ENCODE peak calls at places on chromosomes 13 and 19, in seven cellular contexts. One of them, this sample, is unnamed.

GRCh38 chr13:50592412-50593145 is 250.9 kb downstream of the DLEU7 start:
- DNase-seq in HCT116: no peak
- DNase-seq in K562: no peak
- DNase-seq in esophagus muscularis mucosa: no peak
- DNase-seq in prostate gland: no peak
- DNase-seq in breast epithelium: no peak
- DNase-seq in stomach: no peak
- DNase-seq in this sample: no peak

GRCh38 chr19:2059422-2060201 is 8.6 kb upstream of the MKNK2 start:
- DNase-seq in HCT116: peak; percentile 83
- DNase-seq in breast epithelium: peak; percentile 79
- DNase-seq in prostate gland: peak; percentile 66
- DNase-seq in K562: peak; percentile 89
- DNase-seq in stomach: peak; percentile 92
- DNase-seq in esophagus muscularis mucosa: no peak
- DNase-seq in this sample: peak; percentile 89

GRCh38 chr13:50829896-50830295 is 13.6 kb downstream of the DLEU7 start:
- DNase-seq in prostate gland: no peak
- DNase-seq in breast epithelium: no peak
- DNase-seq in stomach: no peak
- DNase-seq in esophagus muscularis mucosa: no peak
- DNase-seq in HCT116: no peak
- DNase-seq in K562: no peak
- DNase-seq in this sample: no peak

GRCh38 chr13:25963681-25964080 is 88.1 kb downstream of the SHISA2 start:
- DNase-seq in breast epithelium: no peak
- DNase-seq in esophagus muscularis mucosa: no peak
- DNase-seq in HCT116: no peak
- DNase-seq in prostate gland: no peak
- DNase-seq in K562: no peak
- DNase-seq in stomach: no peak
- DNase-seq in this sample: no peak

GRCh38 chr13:90565985-90566713 is 781.3 kb upstream of the MIR17HG start:
- DNase-seq in breast epithelium: no peak
- DNase-seq in prostate gland: no peak
- DNase-seq in esophagus muscularis mucosa: no peak
- DNase-seq in K562: no peak
- DNase-seq in stomach: no peak
- DNase-seq in HCT116: no peak
- DNase-seq in this sample: no peak

GRCh38 chr19:8361921-8362793 is 1.8 kb upstream of the ANGPTL4 start:
- DNase-seq in K562: no peak
- DNase-seq in prostate gland: peak; percentile 98
- DNase-seq in esophagus muscularis mucosa: peak; percentile 98
- DNase-seq in breast epithelium: peak; percentile 97
- DNase-seq in stomach: peak; percentile 98
- DNase-seq in HCT116: peak; percentile 95
- DNase-seq in this sample: peak; percentile 99

GRCh38 chr13:41317243-41317642 is 6.2 kb downstream of the NAA16 start:
- DNase-seq in esophagus muscularis mucosa: no peak
- DNase-seq in breast epithelium: no peak
- DNase-seq in HCT116: no peak
- DNase-seq in K562: no peak
- DNase-seq in stomach: no peak
- DNase-seq in prostate gland: no peak
- DNase-seq in this sample: no peak

GRCh38 chr13:85497652-85498051 is 301.6 kb downstream of the SLITRK6 start:
- DNase-seq in breast epithelium: no peak
- DNase-seq in stomach: no peak
- DNase-seq in K562: no peak
- DNase-seq in HCT116: no peak
- DNase-seq in esophagus muscularis mucosa: no peak
- DNase-seq in prostate gland: no peak
- DNase-seq in this sample: no peak

GRCh38 chr19:50371914-50372475 is 4.3 kb upstream of the NR1H2 start:
- DNase-seq in HCT116: no peak
- DNase-seq in stomach: no peak
- DNase-seq in K562: no peak
- DNase-seq in prostate gland: no peak
- DNase-seq in breast epithelium: no peak
- DNase-seq in esophagus muscularis mucosa: no peak
- DNase-seq in this sample: no peak

GRCh38 chr13:51370811-51371210 is 31.3 kb downstream of the SERPINE3 start:
- DNase-seq in HCT116: no peak
- DNase-seq in stomach: no peak
- DNase-seq in K562: no peak
- DNase-seq in esophagus muscularis mucosa: no peak
- DNase-seq in breast epithelium: no peak
- DNase-seq in prostate gland: no peak
- DNase-seq in this sample: no peak

GRCh38 chr13:32225494-32225931 is 89.7 kb downstream of the ZAR1L start:
- DNase-seq in esophagus muscularis mucosa: peak; percentile 62
- DNase-seq in HCT116: no peak
- DNase-seq in breast epithelium: no peak
- DNase-seq in stomach: no peak
- DNase-seq in K562: no peak
- DNase-seq in prostate gland: no peak
- DNase-seq in this sample: no peak

GRCh38 chr13:28548468-28548867 is 53.5 kb upstream of the FLT1 start:
- DNase-seq in stomach: no peak
- DNase-seq in breast epithelium: no peak
- DNase-seq in HCT116: no peak
- DNase-seq in prostate gland: no peak
- DNase-seq in K562: no peak
- DNase-seq in esophagus muscularis mucosa: no peak
- DNase-seq in this sample: no peak

GRCh38 chr13:105202384-105202783 is 1333.1 kb downstream of the EFNB2 start:
- DNase-seq in K562: no peak
- DNase-seq in HCT116: peak; percentile 19
- DNase-seq in esophagus muscularis mucosa: no peak
- DNase-seq in stomach: no peak
- DNase-seq in prostate gland: no peak
- DNase-seq in breast epithelium: no peak
- DNase-seq in this sample: no peak

GRCh38 chr13:111488466-111489132 is 168.2 kb downstream of the TEX29 start:
- DNase-seq in HCT116: no peak
- DNase-seq in esophagus muscularis mucosa: no peak
- DNase-seq in K562: no peak
- DNase-seq in breast epithelium: peak; percentile 47
- DNase-seq in stomach: no peak
- DNase-seq in prostate gland: no peak
- DNase-seq in this sample: no peak

GRCh38 chr13:45231722-45232121 is 30.9 kb upstream of the KCTD4 start:
- DNase-seq in prostate gland: no peak
- DNase-seq in HCT116: no peak
- DNase-seq in esophagus muscularis mucosa: no peak
- DNase-seq in K562: no peak
- DNase-seq in breast epithelium: no peak
- DNase-seq in stomach: no peak
- DNase-seq in this sample: no peak

GRCh38 chr19:22733691-22734090 is 50.3 kb downstream of the ZNF99 start:
- DNase-seq in prostate gland: no peak
- DNase-seq in K562: no peak
- DNase-seq in esophagus muscularis mucosa: peak; percentile 83
- DNase-seq in stomach: no peak
- DNase-seq in HCT116: no peak
- DNase-seq in breast epithelium: no peak
- DNase-seq in this sample: no peak

GRCh38 chr13:96994030-96994848 is at the start of gene OXGR1:
- DNase-seq in esophagus muscularis mucosa: no peak
- DNase-seq in HCT116: no peak
- DNase-seq in K562: peak; percentile 4
- DNase-seq in breast epithelium: no peak
- DNase-seq in stomach: no peak
- DNase-seq in prostate gland: no peak
- DNase-seq in this sample: no peak

GRCh38 chr13:75236774-75237173 is 245.2 kb downstream of the TBC1D4 start:
- DNase-seq in K562: no peak
- DNase-seq in esophagus muscularis mucosa: no peak
- DNase-seq in breast epithelium: no peak
- DNase-seq in stomach: no peak
- DNase-seq in prostate gland: no peak
- DNase-seq in HCT116: no peak
- DNase-seq in this sample: no peak

GRCh38 chr13:32019612-32020233 is 11.9 kb upstream of the FRY start:
- DNase-seq in prostate gland: peak; percentile 10
- DNase-seq in breast epithelium: no peak
- DNase-seq in stomach: no peak
- DNase-seq in esophagus muscularis mucosa: no peak
- DNase-seq in K562: peak; percentile 28
- DNase-seq in HCT116: peak; percentile 37
- DNase-seq in this sample: no peak

GRCh38 chr19:9295411-9295849 is 14.2 kb downstream of the ZNF699 start:
- DNase-seq in K562: no peak
- DNase-seq in HCT116: no peak
- DNase-seq in breast epithelium: no peak
- DNase-seq in esophagus muscularis mucosa: no peak
- DNase-seq in stomach: no peak
- DNase-seq in prostate gland: no peak
- DNase-seq in this sample: no peak

GRCh38 chr19:34124828-34125227 is 47.5 kb upstream of the LSM14A start:
- DNase-seq in HCT116: no peak
- DNase-seq in prostate gland: no peak
- DNase-seq in stomach: no peak
- DNase-seq in esophagus muscularis mucosa: no peak
- DNase-seq in K562: no peak
- DNase-seq in breast epithelium: no peak
- DNase-seq in this sample: no peak

GRCh38 chr13:114019367-114019766 is 45.5 kb upstream of the C13orf46 start:
- DNase-seq in K562: peak; percentile 76
- DNase-seq in breast epithelium: no peak
- DNase-seq in prostate gland: no peak
- DNase-seq in stomach: no peak
- DNase-seq in esophagus muscularis mucosa: no peak
- DNase-seq in HCT116: peak; percentile 8
- DNase-seq in this sample: no peak
- TF ChIP-seq POLR2A in K562: peak; percentile 15
- TF ChIP-seq POLR2A in breast epithelium: no peak
- TF ChIP-seq POLR2A in prostate gland: no peak
- TF ChIP-seq POLR2A in stomach: no peak
- TF ChIP-seq POLR2A in esophagus muscularis mucosa: no peak
- TF ChIP-seq POLR2A in HCT116: no peak
- TF ChIP-seq POLR2A in this sample: no peak

DNA sequence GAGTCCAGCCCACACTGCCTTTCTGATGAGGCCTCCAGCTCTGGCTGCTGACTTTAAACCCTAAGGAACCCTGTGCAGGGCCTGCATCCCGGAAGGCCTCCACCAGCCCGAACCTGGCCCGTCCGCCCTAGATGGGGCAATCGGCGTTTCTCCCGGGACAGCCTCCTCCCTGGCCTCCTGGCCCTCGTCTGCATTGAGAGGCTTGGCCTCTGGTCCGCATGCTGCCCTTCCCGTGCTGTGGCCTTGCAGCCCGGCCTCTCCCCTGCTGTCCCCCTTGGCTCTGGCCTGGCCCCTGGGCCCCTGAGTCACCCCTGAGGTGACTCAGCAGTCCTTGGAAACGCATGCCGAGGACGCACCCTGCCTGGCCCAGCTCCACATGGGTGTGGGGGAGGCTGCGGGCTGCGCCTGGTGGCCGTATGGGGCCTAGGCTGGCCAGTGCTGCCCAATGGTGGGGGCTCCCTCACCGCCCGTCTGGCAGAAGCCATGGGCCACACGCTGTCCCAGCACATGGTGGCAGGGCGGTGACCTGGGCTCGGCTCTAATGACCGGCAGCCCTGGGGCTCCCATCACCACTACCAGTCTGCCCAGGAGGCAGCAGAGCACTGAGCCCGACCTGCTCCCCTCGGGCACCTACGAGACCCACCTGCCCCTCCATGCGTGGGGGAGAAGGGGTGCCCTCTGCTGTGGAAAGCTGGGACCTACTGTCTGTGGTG is 25.7 kb downstream of the SH3GL1 start:
- DNase-seq in prostate gland: no peak
- DNase-seq in K562: peak; percentile 97
- DNase-seq in breast epithelium: no peak
- DNase-seq in esophagus muscularis mucosa: peak; percentile 93
- DNase-seq in HCT116: peak; percentile 63
- DNase-seq in stomach: peak; percentile 73
- DNase-seq in this sample: peak; percentile 93
- TF ChIP-seq POLR2AphosphoS5 in prostate gland: no peak
- TF ChIP-seq POLR2AphosphoS5 in K562: peak; percentile 51
- TF ChIP-seq POLR2AphosphoS5 in breast epithelium: peak; percentile 43
- TF ChIP-seq POLR2AphosphoS5 in esophagus muscularis mucosa: peak; percentile 80
- TF ChIP-seq POLR2AphosphoS5 in HCT116: peak; percentile 47
- TF ChIP-seq POLR2AphosphoS5 in stomach: no peak
- TF ChIP-seq POLR2AphosphoS5 in this sample: peak; percentile 51

GRCh38 chr13:53013113-53013512 is 15.5 kb upstream of the OLFM4 start:
- DNase-seq in esophagus muscularis mucosa: no peak
- DNase-seq in HCT116: no peak
- DNase-seq in stomach: no peak
- DNase-seq in breast epithelium: no peak
- DNase-seq in K562: no peak
- DNase-seq in prostate gland: no peak
- DNase-seq in this sample: no peak
- TF ChIP-seq POLR2A in esophagus muscularis mucosa: no peak
- TF ChIP-seq POLR2A in HCT116: no peak
- TF ChIP-seq POLR2A in stomach: no peak
- TF ChIP-seq POLR2A in breast epithelium: no peak
- TF ChIP-seq POLR2A in K562: no peak
- TF ChIP-seq POLR2A in prostate gland: no peak
- TF ChIP-seq POLR2A in this sample: no peak

GRCh38 chr13:106505295-106505694 is 30.2 kb downstream of the EFNB2 start:
- DNase-seq in K562: no peak
- DNase-seq in esophagus muscularis mucosa: no peak
- DNase-seq in prostate gland: no peak
- DNase-seq in HCT116: no peak
- DNase-seq in breast epithelium: no peak
- DNase-seq in stomach: no peak
- DNase-seq in this sample: no peak

GRCh38 chr13:106503730-106504129 is 31.7 kb downstream of the EFNB2 start:
- DNase-seq in esophagus muscularis mucosa: no peak
- DNase-seq in HCT116: no peak
- DNase-seq in K562: no peak
- DNase-seq in stomach: no peak
- DNase-seq in prostate gland: no peak
- DNase-seq in breast epithelium: no peak
- DNase-seq in this sample: no peak

GRCh38 chr13:106503272-106503671 is 32.2 kb downstream of the EFNB2 start:
- DNase-seq in esophagus muscularis mucosa: no peak
- DNase-seq in prostate gland: no peak
- DNase-seq in HCT116: no peak
- DNase-seq in K562: no peak
- DNase-seq in stomach: no peak
- DNase-seq in breast epithelium: no peak
- DNase-seq in this sample: no peak

GRCh38 chr13:106506286-106506685 is 29.2 kb downstream of the EFNB2 start:
- DNase-seq in stomach: no peak
- DNase-seq in prostate gland: no peak
- DNase-seq in HCT116: no peak
- DNase-seq in K562: no peak
- DNase-seq in esophagus muscularis mucosa: no peak
- DNase-seq in breast epithelium: no peak
- DNase-seq in this sample: no peak

GRCh38 chr13:106507560-106508274 is 27.7 kb downstream of the EFNB2 start:
- DNase-seq in K562: peak; percentile 44
- DNase-seq in stomach: no peak
- DNase-seq in prostate gland: no peak
- DNase-seq in HCT116: no peak
- DNase-seq in breast epithelium: no peak
- DNase-seq in esophagus muscularis mucosa: no peak
- DNase-seq in this sample: no peak
- TF ChIP-seq POLR2AphosphoS5 in K562: no peak
- TF ChIP-seq POLR2AphosphoS5 in stomach: no peak
- TF ChIP-seq POLR2AphosphoS5 in prostate gland: no peak
- TF ChIP-seq POLR2AphosphoS5 in HCT116: no peak
- TF ChIP-seq POLR2AphosphoS5 in breast epithelium: no peak
- TF ChIP-seq POLR2AphosphoS5 in esophagus muscularis mucosa: no peak
- TF ChIP-seq POLR2AphosphoS5 in this sample: peak; percentile 7